ENCODE peak calls at places on chromosomes 5 and 9, in five cellular contexts. V, W, U, L and S are unnamed samples.

GRCh38 chr9:135605238-135605781 is 34.0 kb downstream of the GLT6D1 start:
- DNase-seq in V (peak; percentile 42), W (peak; percentile 54), U (no peak), L (no peak), S (no peak)

GRCh38 chr5:135204151-135204600 is 170.1 kb upstream of the PITX1 start:
- DNase-seq in V (no peak), W (no peak), U (no peak), L (no peak), S (no peak)

GRCh38 chr9:69945671-69946141 is 97.9 kb upstream of the MAMDC2 start:
- DNase-seq in V (peak; percentile 57), W (no peak), U (no peak), L (no peak), S (no peak)

GRCh38 chr5:168152660-168153059 is 138.8 kb upstream of the WWC1 start:
- DNase-seq in V (no peak), W (no peak), U (peak; percentile 37), L (no peak), S (no peak)

GRCh38 chr5:135429326-135429725 is 17.8 kb downstream of the DCANP1 start:
- DNase-seq in V (no peak), W (no peak), U (no peak), L (no peak), S (no peak)

GRCh38 chr5:176770431-176770830 is 39.9 kb upstream of the UNC5A start:
- DNase-seq in V (no peak), W (no peak), U (no peak), L (peak; percentile 1), S (no peak)

GRCh38 chr5:175247146-175247545 is 196.8 kb downstream of the DRD1 start:
- DNase-seq in V (no peak), W (no peak), U (no peak), L (no peak), S (no peak)

GRCh38 chr9:18893491-18893890 is 139.5 kb downstream of the SAXO1 start:
- DNase-seq in V (no peak), W (no peak), U (no peak), L (no peak), S (no peak)

GRCh38 chr5:37506241-37506640 is 127.1 kb downstream of the WDR70 start:
- DNase-seq in V (no peak), W (no peak), U (no peak), L (no peak), S (no peak)

GRCh38 chr9:36779582-36779981 is 206.9 kb downstream of the MELK start:
- DNase-seq in V (no peak), W (no peak), U (no peak), L (no peak), S (no peak)

GRCh38 chr5:142748568-142749249 is 21.5 kb upstream of the ARHGAP26 start:
- DNase-seq in V (peak; percentile 70), W (peak; percentile 83), U (no peak), L (peak; percentile 57), S (no peak)

GRCh38 chr9:38318755-38319495 is 73.6 kb upstream of the ALDH1B1 start:
- DNase-seq in V (no peak), W (no peak), U (no peak), L (no peak), S (peak; percentile 71)

GRCh38 chr9:98992885-98993569 is 49.3 kb downstream of the COL15A1 start:
- DNase-seq in V (no peak), W (no peak), U (no peak), L (peak; percentile 5), S (no peak)

GRCh38 chr9:69376651-69377050 is 51.6 kb downstream of the ENTREP1 start:
- DNase-seq in V (peak; percentile 68), W (no peak), U (peak; percentile 60), L (no peak), S (peak; percentile 69)

GRCh38 chr5:57566914-57567313 is 84.3 kb upstream of the ACTBL2 start:
- DNase-seq in V (no peak), W (no peak), U (no peak), L (no peak), S (peak; percentile 7)

GRCh38 chr5:135120951-135121350 is 86.9 kb upstream of the PITX1 start:
- DNase-seq in V (peak; percentile 30), W (no peak), U (no peak), L (peak; percentile 70), S (no peak)

GRCh38 chr9:110738982-110739381 is 70.4 kb downstream of the MUSK start:
- DNase-seq in V (no peak), W (no peak), U (peak; percentile 47), L (no peak), S (no peak)

GRCh38 chr9:14633906-14634565 is 59.2 kb downstream of the ZDHHC21 start:
- DNase-seq in V (peak; percentile 14), W (peak; percentile 36), U (no peak), L (no peak), S (no peak)

GRCh38 chr9:26502311-26502710 is 390.3 kb downstream of the CAAP1 start:
- DNase-seq in V (no peak), W (no peak), U (no peak), L (peak; percentile 78), S (no peak)

GRCh38 chr9:79209012-79209411 is 362.8 kb upstream of the TLE4 start:
- DNase-seq in V (no peak), W (no peak), U (no peak), L (no peak), S (no peak)

GRCh38 chr5:138595396-138595795 is 20.2 kb upstream of the HSPA9 start:
- DNase-seq in V (no peak), W (no peak), U (no peak), L (no peak), S (no peak)

GRCh38 chr5:68656936-68657857 is 436.6 kb upstream of the SLC30A5 start:
- DNase-seq in V (no peak), W (no peak), U (peak; percentile 64), L (peak; percentile 51), S (no peak)

DNA sequence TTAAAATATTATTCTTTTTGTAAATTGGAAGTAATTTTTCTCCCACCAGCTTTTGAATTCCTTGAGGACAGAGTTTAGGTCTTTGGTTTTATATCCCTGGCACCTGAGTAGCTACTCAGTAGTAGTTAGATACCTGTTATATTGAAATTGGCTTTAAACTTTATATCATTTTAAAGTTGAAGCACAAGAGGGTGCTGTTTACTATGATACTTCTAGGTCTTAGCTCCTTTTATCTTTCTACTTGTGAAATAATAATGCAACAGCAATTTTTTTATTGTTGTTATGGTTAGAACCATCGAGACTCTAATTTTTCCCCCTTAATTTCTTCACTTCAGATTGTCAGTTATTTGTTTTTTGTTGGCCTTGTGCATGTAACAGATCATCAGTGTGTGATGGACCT is 46.3 kb downstream of the AP3S1 start:
- DNase-seq in V (no peak), W (no peak), U (no peak), L (no peak), S (no peak)
- TF ChIP-seq CTCF in V (peak; percentile 13), W (peak; percentile 9), U (peak; percentile 66), L (no peak), S (peak; percentile 8)

GRCh38 chr5:42953061-42953460 is 87.1 kb downstream of the ANXA2R start:
- DNase-seq in V (no peak), W (no peak), U (no peak), L (no peak), S (no peak)

GRCh38 chr5:42950466-42951168 is 89.5 kb downstream of the ANXA2R start:
- DNase-seq in V (peak; percentile 74), W (no peak), U (peak; percentile 100), L (peak; percentile 74), S (peak; percentile 99)

GRCh38 chr5:42952575-42952974 is 87.5 kb downstream of the ANXA2R start:
- DNase-seq in V (no peak), W (no peak), U (no peak), L (no peak), S (no peak)

GRCh38 chr5:42951169-42951846 is 88.8 kb downstream of the ANXA2R start:
- DNase-seq in V (peak; percentile 67), W (peak; percentile 87), U (no peak), L (no peak), S (no peak)

GRCh38 chr5:42951847-42952411 is 88.2 kb downstream of the ANXA2R start:
- DNase-seq in V (peak; percentile 60), W (peak; percentile 87), U (no peak), L (no peak), S (no peak)
- H3K27me3 ChIP-seq in V (peaks cover 6% of the 10 kb centered on the region), W (peaks cover 98% of the 10 kb centered on the region), U (no peaks in the 10 kb centered on the region), L (no peaks in the 10 kb centered on the region), S (no peaks in the 10 kb centered on the region)

GRCh38 chr5:96616801-96617200 is 45.4 kb upstream of the CAST start:
- DNase-seq in V (no peak), W (no peak), U (peak; percentile 59), L (no peak), S (no peak)

GRCh38 chr5:96615223-96615622 is 47.0 kb upstream of the CAST start:
- DNase-seq in V (no peak), W (no peak), U (no peak), L (no peak), S (no peak)

GRCh38 chr5:96609369-96609768 is 52.8 kb upstream of the CAST start:
- DNase-seq in V (no peak), W (no peak), U (no peak), L (no peak), S (no peak)

GRCh38 chr5:96610747-96611146 is 51.4 kb upstream of the CAST start:
- DNase-seq in V (no peak), W (no peak), U (no peak), L (no peak), S (no peak)

GRCh38 chr5:96614110-96614691 is 48.0 kb upstream of the CAST start:
- DNase-seq in V (no peak), W (no peak), U (peak; percentile 84), L (peak; percentile 52), S (peak; percentile 77)
- TF ChIP-seq CTCF in V (peak; percentile 63), W (peak; percentile 35), U (peak; percentile 82), L (peak; percentile 75), S (peak; percentile 32)

GRCh38 chr9:32380944-32381343 is 3.5 kb upstream of the ACO1 start:
- DNase-seq in V (no peak), W (no peak), U (no peak), L (no peak), S (no peak)
- H3K27me3 ChIP-seq in V (no peaks in the 10 kb centered on the region), W (peaks cover 22% of the 10 kb centered on the region), U (no peaks in the 10 kb centered on the region), L (peaks cover 5% of the 10 kb centered on the region), S (peaks cover 3% of the 10 kb centered on the region)